ENCODE peak calls at places on chromosomes 16 and 17, in four cellular contexts. One of them, this sample, is unnamed.

GRCh38 chr17:55443904-55444303 is 22.3 kb upstream of the MMD start:
- DNase-seq in SJSA1: no peak
- DNase-seq in CD4-positive, alpha-beta memory T cell: no peak
- DNase-seq in A549: no peak
- DNase-seq in this sample: no peak

GRCh38 chr16:49281843-49282642 is 405 bp upstream of the CBLN1 start:
- DNase-seq in SJSA1: no peak
- DNase-seq in CD4-positive, alpha-beta memory T cell: no peak
- DNase-seq in A549: peak
- DNase-seq in this sample: no peak

GRCh38 chr17:80862341-80862969 is 129.2 kb upstream of the CHMP6 start:
- DNase-seq in A549: no peak
- DNase-seq in SJSA1: no peak
- DNase-seq in CD4-positive, alpha-beta memory T cell: no peak
- DNase-seq in this sample: no peak

GRCh38 chr17:82981141-82981540 is 98.3 kb upstream of the METRNL start:
- DNase-seq in SJSA1: no peak
- DNase-seq in A549: no peak
- DNase-seq in CD4-positive, alpha-beta memory T cell: no peak
- DNase-seq in this sample: no peak

GRCh38 chr17:13925579-13925978 is 143.7 kb upstream of the COX10 start:
- DNase-seq in A549: no peak
- DNase-seq in SJSA1: no peak
- DNase-seq in CD4-positive, alpha-beta memory T cell: no peak
- DNase-seq in this sample: peak

GRCh38 chr16:89112377-89113151 is 18.9 kb downstream of the ACSF3 start:
- DNase-seq in CD4-positive, alpha-beta memory T cell: no peak
- DNase-seq in A549: no peak
- DNase-seq in SJSA1: no peak
- DNase-seq in this sample: no peak

GRCh38 chr17:41777579-41778188 is 8.8 kb downstream of the JUP start:
- DNase-seq in A549: peak
- DNase-seq in SJSA1: peak
- DNase-seq in CD4-positive, alpha-beta memory T cell: no peak
- DNase-seq in this sample: no peak

GRCh38 chr17:70136131-70136530 is 33.2 kb upstream of the KCNJ2 start:
- DNase-seq in SJSA1: no peak
- DNase-seq in A549: no peak
- DNase-seq in CD4-positive, alpha-beta memory T cell: no peak
- DNase-seq in this sample: no peak

GRCh38 chr16:53841884-53842283 is 137.9 kb downstream of the FTO start:
- DNase-seq in A549: no peak
- DNase-seq in SJSA1: no peak
- DNase-seq in CD4-positive, alpha-beta memory T cell: no peak
- DNase-seq in this sample: no peak

GRCh38 chr17:57419940-57420522 is 163.7 kb downstream of the MSI2 start:
- DNase-seq in CD4-positive, alpha-beta memory T cell: no peak
- DNase-seq in SJSA1: no peak
- DNase-seq in A549: peak
- DNase-seq in this sample: peak

GRCh38 chr17:8798176-8799000 is 777 bp downstream of the MFSD6L start:
- DNase-seq in CD4-positive, alpha-beta memory T cell: no peak
- DNase-seq in A549: no peak
- DNase-seq in SJSA1: no peak
- DNase-seq in this sample: no peak

GRCh38 chr17:76461765-76462555 is 5.4 kb upstream of the AANAT start:
- DNase-seq in SJSA1: no peak
- DNase-seq in CD4-positive, alpha-beta memory T cell: no peak
- DNase-seq in A549: no peak
- DNase-seq in this sample: no peak

GRCh38 chr17:67833134-67833533 is 7.8 kb downstream of the BPTF start:
- DNase-seq in CD4-positive, alpha-beta memory T cell: no peak
- DNase-seq in SJSA1: peak
- DNase-seq in A549: no peak
- DNase-seq in this sample: no peak

GRCh38 chr16:75593308-75593707 is 27.1 kb downstream of the GABARAPL2 start:
- DNase-seq in SJSA1: no peak
- DNase-seq in CD4-positive, alpha-beta memory T cell: no peak
- DNase-seq in A549: no peak
- DNase-seq in this sample: no peak

GRCh38 chr16:88363239-88363891 is 19.4 kb upstream of the ZNF469 start:
- DNase-seq in SJSA1: no peak
- DNase-seq in CD4-positive, alpha-beta memory T cell: no peak
- DNase-seq in A549: no peak
- DNase-seq in this sample: no peak

GRCh38 chr17:2935622-2936021 is 127.8 kb downstream of the OR1D5 start:
- DNase-seq in CD4-positive, alpha-beta memory T cell: no peak
- DNase-seq in A549: no peak
- DNase-seq in SJSA1: no peak
- DNase-seq in this sample: no peak

GRCh38 chr17:65759532-65759931 is 198.1 kb upstream of the AXIN2 start:
- DNase-seq in A549: no peak
- DNase-seq in CD4-positive, alpha-beta memory T cell: no peak
- DNase-seq in SJSA1: no peak
- DNase-seq in this sample: no peak

GRCh38 chr16:67538666-67539101 is 10.1 kb downstream of the RIPOR1 start:
- DNase-seq in CD4-positive, alpha-beta memory T cell: no peak
- DNase-seq in SJSA1: no peak
- DNase-seq in A549: no peak
- DNase-seq in this sample: no peak

GRCh38 chr16:47904691-47905090 is 251.1 kb downstream of the ABCC12 start:
- DNase-seq in CD4-positive, alpha-beta memory T cell: no peak
- DNase-seq in A549: no peak
- DNase-seq in SJSA1: no peak
- DNase-seq in this sample: peak

GRCh38 chr17:78180083-78180482 is 6.8 kb downstream of the TK1 start:
- DNase-seq in SJSA1: peak
- DNase-seq in A549: no peak
- DNase-seq in CD4-positive, alpha-beta memory T cell: no peak
- DNase-seq in this sample: no peak

GRCh38 chr17:78179372-78179771 is 7.5 kb downstream of the TK1 start:
- DNase-seq in CD4-positive, alpha-beta memory T cell: no peak
- DNase-seq in SJSA1: peak
- DNase-seq in A549: no peak
- DNase-seq in this sample: no peak

GRCh38 chr17:78182504-78182903 is 4.3 kb downstream of the TK1 start:
- DNase-seq in A549: no peak
- DNase-seq in CD4-positive, alpha-beta memory T cell: no peak
- DNase-seq in SJSA1: no peak
- DNase-seq in this sample: no peak

GRCh38 chr17:78184311-78184710 is 2.5 kb downstream of the TK1 start:
- DNase-seq in SJSA1: no peak
- DNase-seq in CD4-positive, alpha-beta memory T cell: no peak
- DNase-seq in A549: no peak
- DNase-seq in this sample: no peak

GRCh38 chr17:78180508-78180907 is 6.3 kb downstream of the TK1 start:
- DNase-seq in CD4-positive, alpha-beta memory T cell: no peak
- DNase-seq in A549: no peak
- DNase-seq in SJSA1: no peak
- DNase-seq in this sample: no peak
- H3K27ac ChIP-seq in CD4-positive, alpha-beta memory T cell: no peak
- H3K27ac ChIP-seq in A549: no peak
- H3K27ac ChIP-seq in SJSA1: peak
- H3K27ac ChIP-seq in this sample: no peak

DNA sequence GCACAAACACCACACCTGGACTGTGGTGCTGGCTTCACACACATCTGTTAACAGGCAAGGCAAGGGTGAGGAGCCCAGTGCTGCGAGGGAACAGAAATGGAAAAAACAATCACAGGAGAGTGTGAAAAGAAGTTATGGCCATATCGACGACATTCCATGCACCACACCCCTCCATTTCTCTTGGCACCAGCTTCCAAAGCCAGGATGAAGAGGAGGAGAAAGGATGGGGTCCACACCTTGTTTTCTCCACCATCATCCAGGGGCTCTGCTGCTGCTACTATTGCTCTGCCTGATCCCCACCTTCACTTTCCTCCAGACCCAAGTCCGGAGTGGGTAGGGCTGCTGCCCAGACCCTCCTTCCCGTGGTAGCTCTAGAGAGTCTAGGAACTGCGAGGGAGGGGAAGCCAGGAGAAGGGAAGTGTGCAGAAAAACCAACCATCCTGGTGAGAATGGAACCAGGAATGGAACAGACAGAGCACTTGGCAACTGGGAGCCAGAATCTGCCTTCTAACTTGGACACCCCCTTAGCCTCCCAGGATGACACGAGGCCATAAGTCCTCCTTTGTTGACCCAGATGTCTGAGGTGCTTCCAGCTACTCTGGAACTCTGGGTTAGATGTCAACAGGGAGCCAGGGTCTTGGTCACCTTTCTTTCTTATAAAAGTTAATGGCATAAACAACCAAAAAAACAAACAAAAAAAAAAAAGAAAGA is 1.2 kb upstream of the PROCA1 start:
- DNase-seq in SJSA1: no peak
- DNase-seq in A549: no peak
- DNase-seq in CD4-positive, alpha-beta memory T cell: no peak
- DNase-seq in this sample: no peak
- H3K27ac ChIP-seq in SJSA1: no peak
- H3K27ac ChIP-seq in A549: no peak
- H3K27ac ChIP-seq in CD4-positive, alpha-beta memory T cell: peak
- H3K27ac ChIP-seq in this sample: no peak

GRCh38 chr16:85927326-85927725 is 28.4 kb downstream of the IRF8 start:
- DNase-seq in CD4-positive, alpha-beta memory T cell: no peak
- DNase-seq in A549: no peak
- DNase-seq in SJSA1: no peak
- DNase-seq in this sample: no peak

GRCh38 chr16:85927938-85928337 is 29.0 kb downstream of the IRF8 start:
- DNase-seq in CD4-positive, alpha-beta memory T cell: no peak
- DNase-seq in SJSA1: no peak
- DNase-seq in A549: no peak
- DNase-seq in this sample: peak

GRCh38 chr16:85930321-85930720 is 31.4 kb downstream of the IRF8 start:
- DNase-seq in CD4-positive, alpha-beta memory T cell: no peak
- DNase-seq in SJSA1: no peak
- DNase-seq in A549: no peak
- DNase-seq in this sample: no peak

GRCh38 chr16:85929259-85929704 is 30.3 kb downstream of the IRF8 start:
- DNase-seq in SJSA1: no peak
- DNase-seq in CD4-positive, alpha-beta memory T cell: no peak
- DNase-seq in A549: no peak
- DNase-seq in this sample: no peak

GRCh38 chr16:85928411-85928820 is 29.5 kb downstream of the IRF8 start:
- DNase-seq in SJSA1: no peak
- DNase-seq in A549: no peak
- DNase-seq in CD4-positive, alpha-beta memory T cell: no peak
- DNase-seq in this sample: peak
- H3K27ac ChIP-seq in SJSA1: no peak
- H3K27ac ChIP-seq in A549: no peak
- H3K27ac ChIP-seq in CD4-positive, alpha-beta memory T cell: no peak
- H3K27ac ChIP-seq in this sample: peak

GRCh38 chr16:86821933-86822332 is 243.6 kb downstream of the FOXL1 start:
- DNase-seq in A549: no peak
- DNase-seq in CD4-positive, alpha-beta memory T cell: no peak
- DNase-seq in SJSA1: no peak
- DNase-seq in this sample: no peak
- H3K27ac ChIP-seq in A549: no peak
- H3K27ac ChIP-seq in CD4-positive, alpha-beta memory T cell: no peak
- H3K27ac ChIP-seq in SJSA1: no peak
- H3K27ac ChIP-seq in this sample: no peak

DNA sequence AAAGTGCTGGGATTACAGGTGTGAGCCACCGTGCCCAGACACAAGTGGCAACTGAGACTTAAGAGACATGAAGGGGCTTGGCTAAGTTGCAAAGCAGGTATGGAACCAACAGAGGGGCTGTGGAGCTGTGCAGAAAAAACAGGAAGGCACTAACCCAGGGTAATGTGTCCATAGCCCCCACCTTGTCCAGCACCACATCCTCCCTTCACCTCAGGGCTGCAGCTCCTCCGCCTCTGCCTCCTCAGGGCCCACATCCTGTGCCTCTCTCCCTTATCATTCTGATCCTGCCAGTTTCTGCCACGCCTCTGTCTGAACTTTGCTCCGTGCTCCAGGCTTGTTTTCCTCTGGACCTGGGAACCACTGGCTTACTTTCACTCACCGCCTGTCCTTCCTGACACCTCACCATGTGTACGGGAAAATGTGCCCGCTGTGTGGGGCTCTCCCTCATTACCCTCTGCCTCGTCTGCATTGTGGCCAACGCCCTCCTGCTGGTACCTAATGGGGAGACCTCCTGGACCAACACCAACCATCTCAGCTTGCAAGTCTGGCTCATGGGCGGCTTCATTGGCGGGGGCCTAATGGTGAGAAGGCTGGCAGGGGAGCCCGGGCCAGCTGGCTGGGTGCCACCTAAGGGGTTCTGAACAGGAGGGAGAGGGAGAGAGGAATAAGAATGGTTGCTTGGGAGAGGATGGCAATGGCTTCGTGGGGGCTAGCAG is at the start of gene TM4SF5:
- DNase-seq in CD4-positive, alpha-beta memory T cell: no peak
- DNase-seq in SJSA1: no peak
- DNase-seq in A549: peak
- DNase-seq in this sample: no peak
- H3K27ac ChIP-seq in CD4-positive, alpha-beta memory T cell: no peak
- H3K27ac ChIP-seq in SJSA1: no peak
- H3K27ac ChIP-seq in A549: no peak
- H3K27ac ChIP-seq in this sample: no peak